ENCODE peak calls at places on chromosomes 16 and 17, in five cellular contexts. N, Q, K, V and U are unnamed samples.

GRCh38 chr17:36566081-36566480 is 21.4 kb downstream of the GGNBP2 start:
- DNase-seq in N (no peak), Q (no peak), K (no peak), V (no peak), U (no peak)

GRCh38 chr17:79997004-79997673 is 38.5 kb downstream of the TBC1D16 start:
- DNase-seq in N (no peak), Q (no peak), K (no peak), V (no peak), U (no peak)

GRCh38 chr17:41118721-41119120 is 548 bp upstream of the KRTAP4-11 start:
- DNase-seq in N (no peak), Q (no peak), K (no peak), V (no peak), U (no peak)

GRCh38 chr17:74446551-74447500 is 14.9 kb downstream of the GPRC5C start:
- DNase-seq in N (no peak), Q (no peak), K (no peak), V (no peak), U (no peak)

GRCh38 chr17:81200695-81201580 is 21.8 kb downstream of the CEP131 start:
- DNase-seq in N (peak; percentile 49), Q (no peak), K (peak; percentile 17), V (peak; percentile 44), U (no peak)

GRCh38 chr17:72176516-72176851 is 55.7 kb downstream of the SOX9 start:
- DNase-seq in N (no peak), Q (peak; percentile 52), K (peak; percentile 95), V (no peak), U (peak; percentile 41)

GRCh38 chr17:67246398-67246647 is 1.3 kb upstream of the HELZ start:
- DNase-seq in N (no peak), Q (no peak), K (peak; percentile 2), V (no peak), U (no peak)

GRCh38 chr17:46839211-46839610 is 12.2 kb upstream of the WNT9B start:
- DNase-seq in N (no peak), Q (no peak), K (no peak), V (no peak), U (no peak)

GRCh38 chr17:521561-522325 is 169.1 kb upstream of the RPH3AL start:
- DNase-seq in N (no peak), Q (no peak), K (no peak), V (no peak), U (no peak)

GRCh38 chr16:86089986-86090385 is 191.0 kb downstream of the IRF8 start:
- DNase-seq in N (no peak), Q (no peak), K (no peak), V (no peak), U (no peak)

GRCh38 chr16:54446639-54447038 is 160.1 kb upstream of the IRX3 start:
- DNase-seq in N (no peak), Q (no peak), K (peak; percentile 9), V (peak; percentile 77), U (no peak)